ENCODE peak calls at places on chromosome 16, in ten cellular contexts. One of them, this sample, is unnamed.

GRCh38 chr16:82452002-82452741 is 174.6 kb upstream of the CDH13 start:
- DNase-seq in prostate gland: no peak
- DNase-seq in stimulated activated effector memory CD8-positive, alpha-beta T cell treated with anti-CD3 and anti-CD28 coated beads, Interleukin-12 subunit alpha, Interleukin-12 subunit beta, amount 100 ng/mL, for 72 hours: no peak
- DNase-seq in CD8-positive, alpha-beta memory T cell: no peak
- DNase-seq in NCI-H748 treated with DMSO at 0.1 percent for 48 hours: no peak
- DNase-seq in germinal center: no peak
- DNase-seq in hepatocyte: no peak
- DNase-seq in NCI-H510A treated with DMSO at 0.1 percent for 48 hours: no peak
- DNase-seq in HFF-Myc: no peak
- DNase-seq in activated naive CD4-positive, alpha-beta T cell treated with anti-CD3 and anti-CD28 coated beads, Interleukin-2, amount 50 U/mL, for 16 hours: no peak
- DNase-seq in this sample: no peak

GRCh38 chr16:87652799-87653198 is 50.5 kb downstream of the JPH3 start:
- DNase-seq in prostate gland: no peak
- DNase-seq in stimulated activated effector memory CD8-positive, alpha-beta T cell treated with anti-CD3 and anti-CD28 coated beads, Interleukin-12 subunit alpha, Interleukin-12 subunit beta, amount 100 ng/mL, for 72 hours: no peak
- DNase-seq in CD8-positive, alpha-beta memory T cell: no peak
- DNase-seq in NCI-H748 treated with DMSO at 0.1 percent for 48 hours: no peak
- DNase-seq in germinal center: no peak
- DNase-seq in hepatocyte: no peak
- DNase-seq in NCI-H510A treated with DMSO at 0.1 percent for 48 hours: no peak
- DNase-seq in HFF-Myc: no peak
- DNase-seq in activated naive CD4-positive, alpha-beta T cell treated with anti-CD3 and anti-CD28 coated beads, Interleukin-2, amount 50 U/mL, for 16 hours: no peak
- DNase-seq in this sample: no peak

GRCh38 chr16:86062271-86062965 is 163.5 kb downstream of the IRF8 start:
- DNase-seq in prostate gland: no peak
- DNase-seq in stimulated activated effector memory CD8-positive, alpha-beta T cell treated with anti-CD3 and anti-CD28 coated beads, Interleukin-12 subunit alpha, Interleukin-12 subunit beta, amount 100 ng/mL, for 72 hours: no peak
- DNase-seq in CD8-positive, alpha-beta memory T cell: no peak
- DNase-seq in NCI-H748 treated with DMSO at 0.1 percent for 48 hours: no peak
- DNase-seq in germinal center: no peak
- DNase-seq in hepatocyte: no peak
- DNase-seq in NCI-H510A treated with DMSO at 0.1 percent for 48 hours: no peak
- DNase-seq in HFF-Myc: no peak
- DNase-seq in activated naive CD4-positive, alpha-beta T cell treated with anti-CD3 and anti-CD28 coated beads, Interleukin-2, amount 50 U/mL, for 16 hours: no peak
- DNase-seq in this sample: no peak

GRCh38 chr16:1642148-1642547 is 30.0 kb downstream of the CRAMP1 start:
- DNase-seq in prostate gland: no peak
- DNase-seq in stimulated activated effector memory CD8-positive, alpha-beta T cell treated with anti-CD3 and anti-CD28 coated beads, Interleukin-12 subunit alpha, Interleukin-12 subunit beta, amount 100 ng/mL, for 72 hours: no peak
- DNase-seq in CD8-positive, alpha-beta memory T cell: no peak
- DNase-seq in NCI-H748 treated with DMSO at 0.1 percent for 48 hours: no peak
- DNase-seq in germinal center: no peak
- DNase-seq in hepatocyte: no peak
- DNase-seq in NCI-H510A treated with DMSO at 0.1 percent for 48 hours: no peak
- DNase-seq in HFF-Myc: no peak
- DNase-seq in activated naive CD4-positive, alpha-beta T cell treated with anti-CD3 and anti-CD28 coated beads, Interleukin-2, amount 50 U/mL, for 16 hours: no peak
- DNase-seq in this sample: no peak

GRCh38 chr16:30002614-30003346 is 6.7 kb downstream of the INO80E start:
- DNase-seq in prostate gland: no peak
- DNase-seq in stimulated activated effector memory CD8-positive, alpha-beta T cell treated with anti-CD3 and anti-CD28 coated beads, Interleukin-12 subunit alpha, Interleukin-12 subunit beta, amount 100 ng/mL, for 72 hours: no peak
- DNase-seq in CD8-positive, alpha-beta memory T cell: no peak
- DNase-seq in NCI-H748 treated with DMSO at 0.1 percent for 48 hours: no peak
- DNase-seq in germinal center: no peak
- DNase-seq in hepatocyte: no peak
- DNase-seq in NCI-H510A treated with DMSO at 0.1 percent for 48 hours: no peak
- DNase-seq in HFF-Myc: no peak
- DNase-seq in activated naive CD4-positive, alpha-beta T cell treated with anti-CD3 and anti-CD28 coated beads, Interleukin-2, amount 50 U/mL, for 16 hours: no peak
- DNase-seq in this sample: no peak

GRCh38 chr16:9852003-9852402 is 330.2 kb downstream of the GRIN2A start:
- DNase-seq in prostate gland: no peak
- DNase-seq in stimulated activated effector memory CD8-positive, alpha-beta T cell treated with anti-CD3 and anti-CD28 coated beads, Interleukin-12 subunit alpha, Interleukin-12 subunit beta, amount 100 ng/mL, for 72 hours: no peak
- DNase-seq in CD8-positive, alpha-beta memory T cell: no peak
- DNase-seq in NCI-H748 treated with DMSO at 0.1 percent for 48 hours: no peak
- DNase-seq in germinal center: no peak
- DNase-seq in hepatocyte: no peak
- DNase-seq in NCI-H510A treated with DMSO at 0.1 percent for 48 hours: no peak
- DNase-seq in HFF-Myc: no peak
- DNase-seq in activated naive CD4-positive, alpha-beta T cell treated with anti-CD3 and anti-CD28 coated beads, Interleukin-2, amount 50 U/mL, for 16 hours: no peak
- DNase-seq in this sample: no peak

GRCh38 chr16:1688807-1689560 is 10.9 kb downstream of the JPT2 start:
- DNase-seq in prostate gland: peak
- DNase-seq in stimulated activated effector memory CD8-positive, alpha-beta T cell treated with anti-CD3 and anti-CD28 coated beads, Interleukin-12 subunit alpha, Interleukin-12 subunit beta, amount 100 ng/mL, for 72 hours: no peak
- DNase-seq in CD8-positive, alpha-beta memory T cell: no peak
- DNase-seq in NCI-H748 treated with DMSO at 0.1 percent for 48 hours: no peak
- DNase-seq in germinal center: no peak
- DNase-seq in hepatocyte: peak
- DNase-seq in NCI-H510A treated with DMSO at 0.1 percent for 48 hours: no peak
- DNase-seq in HFF-Myc: no peak
- DNase-seq in activated naive CD4-positive, alpha-beta T cell treated with anti-CD3 and anti-CD28 coated beads, Interleukin-2, amount 50 U/mL, for 16 hours: no peak
- DNase-seq in this sample: no peak

GRCh38 chr16:11254913-11255736 is 879 bp downstream of the SOCS1 start:
- DNase-seq in prostate gland: peak
- DNase-seq in stimulated activated effector memory CD8-positive, alpha-beta T cell treated with anti-CD3 and anti-CD28 coated beads, Interleukin-12 subunit alpha, Interleukin-12 subunit beta, amount 100 ng/mL, for 72 hours: no peak
- DNase-seq in CD8-positive, alpha-beta memory T cell: peak
- DNase-seq in NCI-H748 treated with DMSO at 0.1 percent for 48 hours: peak
- DNase-seq in germinal center: peak
- DNase-seq in hepatocyte: peak
- DNase-seq in NCI-H510A treated with DMSO at 0.1 percent for 48 hours: peak
- DNase-seq in HFF-Myc: no peak
- DNase-seq in activated naive CD4-positive, alpha-beta T cell treated with anti-CD3 and anti-CD28 coated beads, Interleukin-2, amount 50 U/mL, for 16 hours: peak
- DNase-seq in this sample: no peak

GRCh38 chr16:84117482-84117843 is 721 bp upstream of the MBTPS1 start:
- DNase-seq in prostate gland: no peak
- DNase-seq in stimulated activated effector memory CD8-positive, alpha-beta T cell treated with anti-CD3 and anti-CD28 coated beads, Interleukin-12 subunit alpha, Interleukin-12 subunit beta, amount 100 ng/mL, for 72 hours: no peak
- DNase-seq in CD8-positive, alpha-beta memory T cell: peak
- DNase-seq in NCI-H748 treated with DMSO at 0.1 percent for 48 hours: peak
- DNase-seq in germinal center: peak
- DNase-seq in hepatocyte: no peak
- DNase-seq in NCI-H510A treated with DMSO at 0.1 percent for 48 hours: no peak
- DNase-seq in HFF-Myc: no peak
- DNase-seq in activated naive CD4-positive, alpha-beta T cell treated with anti-CD3 and anti-CD28 coated beads, Interleukin-2, amount 50 U/mL, for 16 hours: peak
- DNase-seq in this sample: no peak